ENCODE peak calls at places on chromosome 9, in four cellular contexts. One of them, this sample, is unnamed. For H3K4me1, the result is how much of the 10 kb centered on the place peaks cover.

GRCh38 chr9:36284226-36284625 is 26.0 kb upstream of the GNE start:
- DNase-seq in A673: no peak
- DNase-seq in transverse colon: no peak
- DNase-seq in IMR-90: no peak
- DNase-seq in this sample: no peak

GRCh38 chr9:90964101-90965020 is 162.7 kb downstream of the SYK start:
- DNase-seq in A673: no peak
- DNase-seq in transverse colon: peak
- DNase-seq in IMR-90: no peak
- DNase-seq in this sample: peak

GRCh38 chr9:120477534-120478001 is 102.4 kb downstream of the CDK5RAP2 start:
- DNase-seq in A673: peak
- DNase-seq in transverse colon: peak
- DNase-seq in IMR-90: peak
- DNase-seq in this sample: peak

GRCh38 chr9:119164716-119165115 is 204.5 kb downstream of the BRINP1 start:
- DNase-seq in A673: no peak
- DNase-seq in transverse colon: no peak
- DNase-seq in IMR-90: no peak
- DNase-seq in this sample: no peak

GRCh38 chr9:99778308-99778707 is 43.4 kb upstream of the NR4A3 start:
- DNase-seq in A673: peak
- DNase-seq in transverse colon: no peak
- DNase-seq in IMR-90: peak
- DNase-seq in this sample: no peak

GRCh38 chr9:106916491-106917235 is 53.7 kb downstream of the ZNF462 start:
- DNase-seq in A673: peak
- DNase-seq in transverse colon: peak
- DNase-seq in IMR-90: peak
- DNase-seq in this sample: no peak

GRCh38 chr9:114157516-114158176 is 2.3 kb downstream of the COL27A1 start:
- DNase-seq in A673: no peak
- DNase-seq in transverse colon: no peak
- DNase-seq in IMR-90: peak
- DNase-seq in this sample: no peak

GRCh38 chr9:16413509-16414016 is 456.9 kb downstream of the BNC2 start:
- DNase-seq in A673: no peak
- DNase-seq in transverse colon: no peak
- DNase-seq in IMR-90: peak
- DNase-seq in this sample: no peak

GRCh38 chr9:69877852-69878507 is 57.4 kb downstream of the CFAP95 start:
- DNase-seq in A673: peak
- DNase-seq in transverse colon: no peak
- DNase-seq in IMR-90: peak
- DNase-seq in this sample: no peak

GRCh38 chr9:136328011-136328621 is 777 bp downstream of the GPSM1 start:
- DNase-seq in A673: no peak
- DNase-seq in transverse colon: no peak
- DNase-seq in IMR-90: no peak
- DNase-seq in this sample: peak

GRCh38 chr9:136898483-136899100 is 12.3 kb downstream of the TRAF2 start:
- DNase-seq in A673: no peak
- DNase-seq in transverse colon: no peak
- DNase-seq in IMR-90: no peak
- DNase-seq in this sample: no peak

GRCh38 chr9:27485158-27485557 is 38.9 kb upstream of the IFNK start:
- DNase-seq in A673: no peak
- DNase-seq in transverse colon: no peak
- DNase-seq in IMR-90: no peak
- DNase-seq in this sample: no peak

GRCh38 chr9:38715684-38716083 is 4.2 kb downstream of the FAM240B start:
- DNase-seq in A673: no peak
- DNase-seq in transverse colon: no peak
- DNase-seq in IMR-90: no peak
- DNase-seq in this sample: no peak

GRCh38 chr9:18626046-18626698 is 152.2 kb downstream of the ADAMTSL1 start:
- DNase-seq in A673: no peak
- DNase-seq in transverse colon: no peak
- DNase-seq in IMR-90: no peak
- DNase-seq in this sample: no peak
- H3K4me1 ChIP-seq in A673: under half
- H3K4me1 ChIP-seq in transverse colon: under half
- H3K4me1 ChIP-seq in IMR-90: under half
- H3K4me1 ChIP-seq in this sample: under half

DNA sequence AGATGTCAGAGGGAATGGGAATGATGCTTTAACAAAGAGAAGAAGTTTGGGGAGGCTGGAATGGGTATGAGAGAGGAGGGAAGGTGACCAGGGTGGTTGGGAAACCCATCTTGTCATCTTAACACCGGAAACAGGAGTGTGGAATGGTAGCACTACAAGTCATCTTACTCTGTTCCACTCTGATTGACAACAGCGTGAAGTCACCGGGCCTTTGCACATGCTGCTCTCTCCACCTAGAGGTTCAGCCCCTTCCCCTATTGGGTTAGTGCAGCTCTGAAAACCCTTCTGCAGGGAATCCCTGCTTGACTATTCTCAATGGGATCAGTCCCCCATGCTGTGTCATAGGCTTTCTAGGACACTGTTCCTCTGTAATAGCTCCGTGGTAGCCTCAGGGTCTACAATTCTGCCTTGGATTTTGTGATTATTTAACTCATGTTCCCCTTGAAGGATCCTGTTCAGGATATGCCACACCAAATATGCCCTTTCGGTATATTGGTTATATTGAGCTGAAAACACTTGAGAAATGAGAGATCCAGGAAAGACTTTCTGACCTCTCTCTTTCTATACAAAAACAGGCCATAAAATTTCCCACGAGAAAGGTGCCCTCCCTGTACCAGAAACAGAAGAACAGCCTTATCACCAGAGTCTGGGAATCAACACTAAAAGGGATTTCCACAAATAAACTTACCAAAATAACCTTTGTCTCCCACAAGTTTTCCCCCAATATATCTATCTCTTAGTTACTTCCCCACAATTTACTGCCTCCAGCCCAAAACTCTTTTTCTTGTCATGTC is 86.3 kb downstream of the TLE1 start:
- DNase-seq in A673: no peak
- DNase-seq in transverse colon: no peak
- DNase-seq in IMR-90: no peak
- DNase-seq in this sample: no peak
- H3K4me3 ChIP-seq in A673: no peak
- H3K4me3 ChIP-seq in transverse colon: no peak
- H3K4me3 ChIP-seq in IMR-90: no peak
- H3K4me3 ChIP-seq in this sample: no peak

GRCh38 chr9:128055222-128056040 is 11.7 kb downstream of the NAIF1 start:
- DNase-seq in A673: no peak
- DNase-seq in transverse colon: peak
- DNase-seq in IMR-90: no peak
- DNase-seq in this sample: peak

GRCh38 chr9:128059365-128059983 is 7.6 kb downstream of the NAIF1 start:
- DNase-seq in A673: no peak
- DNase-seq in transverse colon: no peak
- DNase-seq in IMR-90: no peak
- DNase-seq in this sample: no peak

GRCh38 chr9:128056887-128057723 is 10.0 kb downstream of the NAIF1 start:
- DNase-seq in A673: no peak
- DNase-seq in transverse colon: peak
- DNase-seq in IMR-90: peak
- DNase-seq in this sample: peak

GRCh38 chr9:128056086-128056485 is 11.0 kb downstream of the NAIF1 start:
- DNase-seq in A673: no peak
- DNase-seq in transverse colon: no peak
- DNase-seq in IMR-90: no peak
- DNase-seq in this sample: no peak

GRCh38 chr9:128057724-128058409 is 9.3 kb downstream of the NAIF1 start:
- DNase-seq in A673: no peak
- DNase-seq in transverse colon: no peak
- DNase-seq in IMR-90: no peak
- DNase-seq in this sample: no peak
- H3K27ac ChIP-seq in A673: no peak
- H3K27ac ChIP-seq in transverse colon: peak
- H3K27ac ChIP-seq in IMR-90: no peak
- H3K27ac ChIP-seq in this sample: peak

DNA sequence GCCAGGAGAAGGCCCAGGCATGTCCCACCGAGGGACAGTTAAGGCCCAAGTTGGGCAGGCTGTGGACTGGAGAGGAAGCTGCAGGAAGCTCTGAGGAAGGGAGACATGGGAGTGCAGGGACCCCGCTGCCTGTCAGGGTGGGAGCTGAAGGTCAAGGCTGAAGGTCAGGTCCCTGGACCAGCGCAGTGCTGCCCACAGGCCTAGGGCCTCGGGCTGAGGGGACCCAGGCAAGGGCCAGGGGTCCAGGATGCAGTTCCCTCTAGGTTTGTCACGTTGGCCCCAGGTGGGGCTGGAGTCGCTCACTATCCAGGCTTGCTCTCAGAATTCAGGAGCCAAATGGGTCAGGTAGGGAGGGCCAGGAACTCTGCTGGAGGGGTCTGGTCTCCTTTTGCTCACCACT is 76.7 kb upstream of the STXBP1 start:
- DNase-seq in A673: no peak
- DNase-seq in transverse colon: no peak
- DNase-seq in IMR-90: no peak
- DNase-seq in this sample: peak
- H3K4me1 ChIP-seq in A673: under half
- H3K4me1 ChIP-seq in transverse colon: under half
- H3K4me1 ChIP-seq in IMR-90: half or more
- H3K4me1 ChIP-seq in this sample: under half

GRCh38 chr9:6658628-6659353 is 13.3 kb upstream of the GLDC start:
- DNase-seq in A673: no peak
- DNase-seq in transverse colon: no peak
- DNase-seq in IMR-90: no peak
- DNase-seq in this sample: no peak

GRCh38 chr9:6660512-6660911 is 15.0 kb upstream of the GLDC start:
- DNase-seq in A673: no peak
- DNase-seq in transverse colon: no peak
- DNase-seq in IMR-90: no peak
- DNase-seq in this sample: no peak

GRCh38 chr9:6656901-6657300 is 11.4 kb upstream of the GLDC start:
- DNase-seq in A673: no peak
- DNase-seq in transverse colon: no peak
- DNase-seq in IMR-90: no peak
- DNase-seq in this sample: no peak

GRCh38 chr9:6655036-6655435 is 9.5 kb upstream of the GLDC start:
- DNase-seq in A673: no peak
- DNase-seq in transverse colon: no peak
- DNase-seq in IMR-90: no peak
- DNase-seq in this sample: no peak
- H3K4me3 ChIP-seq in A673: no peak
- H3K4me3 ChIP-seq in transverse colon: no peak
- H3K4me3 ChIP-seq in IMR-90: no peak
- H3K4me3 ChIP-seq in this sample: no peak

GRCh38 chr9:109974918-109975276 is 194.9 kb downstream of the PALM2AKAP2 start:
- DNase-seq in A673: no peak
- DNase-seq in transverse colon: no peak
- DNase-seq in IMR-90: no peak
- DNase-seq in this sample: no peak
- H3K27ac ChIP-seq in A673: no peak
- H3K27ac ChIP-seq in transverse colon: no peak
- H3K27ac ChIP-seq in IMR-90: no peak
- H3K27ac ChIP-seq in this sample: no peak

GRCh38 chr9:76652894-76653293 is 111.3 kb upstream of the PCA3 start:
- DNase-seq in A673: no peak
- DNase-seq in transverse colon: no peak
- DNase-seq in IMR-90: peak
- DNase-seq in this sample: no peak
- H3K4me1 ChIP-seq in A673: under half
- H3K4me1 ChIP-seq in transverse colon: under half
- H3K4me1 ChIP-seq in IMR-90: under half
- H3K4me1 ChIP-seq in this sample: under half

GRCh38 chr9:112063151-112063550 is 111.9 kb downstream of the SUSD1 start:
- DNase-seq in A673: no peak
- DNase-seq in transverse colon: no peak
- DNase-seq in IMR-90: no peak
- DNase-seq in this sample: no peak

GRCh38 chr9:112061152-112061740 is 113.9 kb downstream of the SUSD1 start:
- DNase-seq in A673: peak
- DNase-seq in transverse colon: peak
- DNase-seq in IMR-90: peak
- DNase-seq in this sample: no peak

GRCh38 chr9:112069318-112070169 is 105.6 kb downstream of the SUSD1 start:
- DNase-seq in A673: no peak
- DNase-seq in transverse colon: peak
- DNase-seq in IMR-90: no peak
- DNase-seq in this sample: peak

GRCh38 chr9:112064871-112065270 is 110.2 kb downstream of the SUSD1 start:
- DNase-seq in A673: no peak
- DNase-seq in transverse colon: no peak
- DNase-seq in IMR-90: no peak
- DNase-seq in this sample: no peak

DNA sequence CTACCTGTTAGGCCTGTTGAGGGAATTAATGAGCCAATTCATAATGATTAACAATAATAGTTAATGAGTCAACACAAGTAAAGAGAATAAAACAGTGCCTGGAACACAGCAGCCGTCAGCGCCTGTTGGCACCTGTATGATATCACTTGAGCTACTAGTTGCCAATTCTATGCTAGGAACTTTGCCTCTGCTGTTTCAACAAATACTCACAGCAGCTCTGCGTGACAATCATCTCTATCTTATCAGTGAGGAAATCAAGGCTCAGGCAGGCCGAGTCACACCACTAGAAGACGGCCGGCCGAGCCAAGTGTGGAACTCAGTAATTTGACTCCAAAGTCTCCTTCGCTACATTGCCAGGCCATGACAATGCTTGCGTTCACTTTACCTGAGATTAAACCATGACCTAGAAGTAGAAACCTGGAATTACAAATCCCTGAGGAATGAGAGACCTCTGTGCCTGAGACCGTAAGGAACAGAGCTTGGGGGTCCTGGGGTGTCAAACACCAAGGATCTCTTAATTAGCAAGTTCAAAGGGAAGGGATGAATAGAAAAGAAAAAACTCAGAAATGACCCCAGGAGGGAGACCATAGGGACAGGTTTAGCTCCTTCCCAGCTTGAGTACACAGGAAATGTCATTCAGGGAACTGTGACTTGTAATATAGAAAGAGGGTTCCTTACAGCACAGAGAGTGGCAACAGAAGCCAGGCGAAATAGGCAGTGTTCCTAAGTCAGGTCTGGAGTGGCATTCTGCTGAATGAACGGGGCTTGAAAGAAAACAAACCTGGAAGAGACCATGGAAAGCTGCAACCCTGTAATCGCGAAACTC is 109.1 kb downstream of the SUSD1 start:
- DNase-seq in A673: peak
- DNase-seq in transverse colon: peak
- DNase-seq in IMR-90: peak
- DNase-seq in this sample: peak
- H3K4me3 ChIP-seq in A673: no peak
- H3K4me3 ChIP-seq in transverse colon: no peak
- H3K4me3 ChIP-seq in IMR-90: no peak
- H3K4me3 ChIP-seq in this sample: no peak

GRCh38 chr9:97038909-97039781 is at the start of gene CTSV:
- DNase-seq in A673: peak
- DNase-seq in transverse colon: peak
- DNase-seq in IMR-90: peak
- DNase-seq in this sample: peak
- H3K27ac ChIP-seq in A673: peak
- H3K27ac ChIP-seq in transverse colon: peak
- H3K27ac ChIP-seq in IMR-90: no peak
- H3K27ac ChIP-seq in this sample: no peak

This sample was measured in pancreas.